ENCODE peak calls at places on chromosome 17, in nine cellular contexts. W is tibial nerve, A is ovary, Z is transverse colon, V is A549, J is H1, E is SK-N-SH, H is suprapubic skin, B is stomach. G is an unnamed sample.

GRCh38 chr17:70169707-70170597 is 620 bp downstream of the KCNJ2 start:
- DNase-seq in W (no peak), A (peak), Z (no peak), V (no peak), J (no peak), E (no peak), H (no peak), B (no peak), G (peak)

GRCh38 chr17:39563476-39563875 is 44.2 kb downstream of the NEUROD2 start:
- DNase-seq in W (no peak), A (no peak), Z (no peak), V (no peak), J (no peak), E (peak), H (no peak), B (no peak), G (no peak)

GRCh38 chr17:30958187-30958586 is 12.7 kb upstream of the RNF135 start:
- DNase-seq in W (no peak), A (no peak), Z (no peak), V (no peak), J (no peak), E (no peak), H (peak), B (no peak), G (no peak)

GRCh38 chr17:5355416-5356129 is 63.9 kb downstream of the NUP88 start:
- DNase-seq in W (no peak), A (no peak), Z (no peak), V (no peak), J (no peak), E (no peak), H (no peak), B (no peak), G (no peak)

GRCh38 chr17:69763503-69763902 is 311.5 kb upstream of the KCNJ16 start:
- DNase-seq in W (no peak), A (no peak), Z (no peak), V (no peak), J (no peak), E (no peak), H (no peak), B (no peak), G (no peak)

GRCh38 chr17:78828470-78829185 is 12.0 kb downstream of the USP36 start:
- DNase-seq in W (no peak), A (no peak), Z (no peak), V (peak), J (no peak), E (peak), H (no peak), B (no peak), G (peak)

GRCh38 chr17:70037498-70037897 is 37.5 kb upstream of the KCNJ16 start:
- DNase-seq in W (no peak), A (no peak), Z (no peak), V (no peak), J (no peak), E (no peak), H (no peak), B (no peak), G (no peak)

GRCh38 chr17:63716426-63716825 is 16.5 kb upstream of the LIMD2 start:
- DNase-seq in W (no peak), A (no peak), Z (no peak), V (no peak), J (no peak), E (no peak), H (no peak), B (no peak), G (no peak)

GRCh38 chr17:21353326-21354010 is 22.7 kb upstream of the KCNJ12 start:
- DNase-seq in W (no peak), A (no peak), Z (no peak), V (no peak), J (no peak), E (no peak), H (no peak), B (no peak), G (peak)

GRCh38 chr17:22694362-22695227 is 1002.3 kb downstream of the KCNJ18 start:
- DNase-seq in W (no peak), A (no peak), Z (no peak), V (peak), J (no peak), E (peak), H (no peak), B (no peak), G (no peak)

GRCh38 chr17:42438600-42439567 is 15.8 kb upstream of the CAVIN1 start:
- DNase-seq in W (no peak), A (no peak), Z (peak), V (no peak), J (no peak), E (no peak), H (peak), B (peak), G (no peak)

GRCh38 chr17:63150994-63151464 is 185.0 kb downstream of the TANC2 start:
- DNase-seq in W (no peak), A (peak), Z (no peak), V (no peak), J (no peak), E (peak), H (no peak), B (no peak), G (no peak)

GRCh38 chr17:61448042-61448441 is 4.2 kb upstream of the TBX4 start:
- DNase-seq in W (no peak), A (no peak), Z (no peak), V (no peak), J (no peak), E (no peak), H (no peak), B (no peak), G (no peak)

GRCh38 chr17:33370384-33370783 is 77.3 kb upstream of the ASIC2 start:
- DNase-seq in W (no peak), A (no peak), Z (no peak), V (no peak), J (no peak), E (no peak), H (no peak), B (no peak), G (no peak)

GRCh38 chr17:78921437-78921971 is 3.7 kb downstream of the TIMP2 start:
- DNase-seq in W (no peak), A (no peak), Z (no peak), V (no peak), J (no peak), E (peak), H (peak), B (no peak), G (peak)

GRCh38 chr17:21058098-21058893 is 15.5 kb upstream of the USP22 start:
- DNase-seq in W (no peak), A (no peak), Z (no peak), V (peak), J (no peak), E (no peak), H (no peak), B (no peak), G (no peak)

GRCh38 chr17:32596206-32596605 is 109.4 kb downstream of the CDK5R1 start:
- DNase-seq in W (no peak), A (no peak), Z (no peak), V (no peak), J (no peak), E (no peak), H (no peak), B (no peak), G (no peak)

GRCh38 chr17:79953335-79953734 is 82.3 kb downstream of the TBC1D16 start:
- DNase-seq in W (no peak), A (no peak), Z (no peak), V (no peak), J (no peak), E (no peak), H (no peak), B (no peak), G (no peak)

GRCh38 chr17:45234641-45235040 is 13.0 kb downstream of the FMNL1 start:
- DNase-seq in W (no peak), A (no peak), Z (no peak), V (peak), J (no peak), E (peak), H (no peak), B (no peak), G (no peak)

GRCh38 chr17:4072487-4073157 is 70.2 kb downstream of the ZZEF1 start:
- DNase-seq in W (no peak), A (no peak), Z (no peak), V (no peak), J (no peak), E (no peak), H (no peak), B (no peak), G (no peak)

GRCh38 chr17:68461122-68461539 is 3.8 kb upstream of the WIPI1 start:
- DNase-seq in W (no peak), A (no peak), Z (no peak), V (no peak), J (no peak), E (no peak), H (no peak), B (no peak), G (no peak)

GRCh38 chr17:2610640-2611175 is 17.3 kb downstream of the PAFAH1B1 start:
- DNase-seq in W (no peak), A (no peak), Z (no peak), V (no peak), J (no peak), E (no peak), H (no peak), B (no peak), G (no peak)

GRCh38 chr17:68184141-68184571 is 63.7 kb upstream of the AMZ2 start:
- DNase-seq in W (no peak), A (no peak), Z (no peak), V (no peak), J (no peak), E (no peak), H (no peak), B (no peak), G (no peak)

GRCh38 chr17:67050476-67051154 is 6.3 kb downstream of the CACNG1 start:
- DNase-seq in W (no peak), A (no peak), Z (no peak), V (no peak), J (no peak), E (no peak), H (no peak), B (no peak), G (no peak)

GRCh38 chr17:80512233-80512632 is 32.4 kb upstream of the RPTOR start:
- DNase-seq in W (no peak), A (no peak), Z (no peak), V (peak), J (no peak), E (no peak), H (peak), B (no peak), G (no peak)

GRCh38 chr17:48262982-48263586 is 155.5 kb downstream of the SNX11 start:
- DNase-seq in W (no peak), A (no peak), Z (no peak), V (peak), J (no peak), E (no peak), H (no peak), B (no peak), G (no peak)

GRCh38 chr17:38453951-38454421 is 25.7 kb downstream of the ARHGAP23 start:
- DNase-seq in W (no peak), A (peak), Z (no peak), V (peak), J (no peak), E (peak), H (peak), B (no peak), G (no peak)

GRCh38 chr17:78715000-78715771 is 66.9 kb downstream of the CYTH1 start:
- DNase-seq in W (no peak), A (no peak), Z (no peak), V (no peak), J (no peak), E (no peak), H (no peak), B (peak), G (no peak)

GRCh38 chr17:79323556-79323955 is 248.9 kb downstream of the ENGASE start:
- DNase-seq in W (no peak), A (no peak), Z (no peak), V (no peak), J (no peak), E (no peak), H (no peak), B (no peak), G (no peak)

GRCh38 chr17:17724307-17724921 is 43.2 kb downstream of the RAI1 start:
- DNase-seq in W (no peak), A (no peak), Z (no peak), V (no peak), J (no peak), E (peak), H (no peak), B (no peak), G (no peak)

GRCh38 chr17:7945651-7946050 is 13.6 kb downstream of the CNTROB start:
- DNase-seq in W (no peak), A (no peak), Z (no peak), V (no peak), J (no peak), E (no peak), H (no peak), B (no peak), G (no peak)

GRCh38 chr17:61678339-61678738 is 87.3 kb upstream of the NACA2 start:
- DNase-seq in W (no peak), A (no peak), Z (no peak), V (no peak), J (no peak), E (no peak), H (no peak), B (no peak), G (no peak)

GRCh38 chr17:81399481-81400153 is 4.4 kb downstream of the BAHCC1 start:
- DNase-seq in W (no peak), A (no peak), Z (no peak), V (peak), J (no peak), E (peak), H (no peak), B (no peak), G (no peak)

GRCh38 chr17:80565347-80566053 is 20.9 kb downstream of the RPTOR start:
- DNase-seq in W (no peak), A (no peak), Z (no peak), V (no peak), J (no peak), E (no peak), H (no peak), B (no peak), G (peak)

GRCh38 chr17:81329927-81330883 is 35.1 kb upstream of the SLC38A10 start:
- DNase-seq in W (no peak), A (no peak), Z (peak), V (peak), J (no peak), E (no peak), H (no peak), B (no peak), G (no peak)

DNA sequence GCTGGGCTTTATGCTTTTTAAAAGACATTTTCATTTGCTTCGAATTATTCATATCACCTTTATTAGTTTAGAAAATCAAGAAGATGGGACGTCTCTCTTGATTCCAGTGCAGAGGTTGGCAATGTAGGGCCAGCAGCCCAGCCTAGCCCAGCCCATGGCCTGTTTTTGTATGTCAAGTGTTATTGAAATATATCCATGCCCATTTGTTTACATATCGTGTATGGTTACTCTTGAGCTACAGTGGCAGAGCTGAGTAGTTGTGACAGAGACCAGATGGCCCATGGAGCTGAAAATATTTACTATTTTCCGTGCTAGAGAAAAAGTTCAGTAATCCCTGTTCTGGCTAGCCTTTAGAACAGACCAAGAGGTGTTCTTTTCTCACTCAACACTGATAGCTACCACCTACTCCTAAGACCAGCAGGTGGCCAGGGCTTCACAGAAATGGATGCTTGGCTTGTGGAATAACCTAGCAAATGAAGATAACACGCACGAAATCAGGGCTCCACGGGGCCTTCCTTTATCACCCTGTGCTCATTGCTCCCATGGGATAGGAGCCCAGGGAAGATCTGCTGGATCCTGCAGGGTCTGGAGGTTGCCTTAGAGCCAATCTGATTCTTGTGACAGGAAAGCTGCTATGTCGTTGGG is 123.2 kb upstream of the ANKFN1 start:
- DNase-seq in W (no peak), A (no peak), Z (no peak), V (no peak), J (no peak), E (no peak), H (no peak), B (no peak), G (no peak)
- TF ChIP-seq EP300 in W (no peak), A (no peak), Z (no peak), V (no peak), J (no peak), E (no peak), H (no peak), B (no peak), G (no peak)

DNA sequence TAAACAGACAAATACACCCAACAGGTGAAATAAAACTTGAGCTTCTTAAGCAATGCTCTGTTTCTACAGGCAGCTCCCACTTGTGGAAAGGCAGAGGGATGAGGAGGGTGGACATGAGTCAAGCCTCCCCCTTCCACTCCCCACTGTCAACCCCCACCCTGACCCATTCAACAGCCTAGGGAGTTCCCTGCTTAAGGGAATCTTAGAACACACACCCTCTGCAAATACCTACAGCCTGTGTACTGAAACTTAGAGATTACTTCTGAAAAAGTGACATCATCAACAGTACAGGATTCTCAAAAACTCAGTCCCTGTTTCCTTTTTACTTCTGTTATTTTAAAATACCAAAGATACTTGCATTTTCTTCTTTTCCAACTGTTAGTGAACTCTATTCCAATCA is 345.4 kb downstream of the SOX9 start:
- DNase-seq in W (no peak), A (no peak), Z (peak), V (peak), J (no peak), E (no peak), H (no peak), B (peak), G (no peak)
- H3K4me3 ChIP-seq in W (no peak), A (no peak), Z (no peak), V (peak), J (no peak), E (no peak), H (no peak), B (no peak), G (no peak)

GRCh38 chr17:19336938-19337711 is 25.4 kb downstream of the B9D1 start:
- DNase-seq in W (no peak), A (peak), Z (peak), V (peak), J (no peak), E (no peak), H (no peak), B (peak), G (peak)
- TF ChIP-seq EP300 in W (no peak), A (no peak), Z (no peak), V (no peak), J (no peak), E (no peak), H (no peak), B (no peak), G (no peak)

GRCh38 chr17:50319630-50320029 is 26.3 kb upstream of the XYLT2 start:
- DNase-seq in W (no peak), A (no peak), Z (no peak), V (no peak), J (no peak), E (no peak), H (no peak), B (no peak), G (no peak)

GRCh38 chr17:50326831-50327364 is 19.0 kb upstream of the XYLT2 start:
- DNase-seq in W (no peak), A (no peak), Z (no peak), V (no peak), J (no peak), E (no peak), H (no peak), B (no peak), G (no peak)

GRCh38 chr17:50325906-50326305 is 20.0 kb upstream of the XYLT2 start:
- DNase-seq in W (no peak), A (no peak), Z (no peak), V (no peak), J (no peak), E (no peak), H (no peak), B (no peak), G (no peak)

GRCh38 chr17:50322271-50322670 is 23.7 kb upstream of the XYLT2 start:
- DNase-seq in W (no peak), A (no peak), Z (no peak), V (no peak), J (no peak), E (peak), H (no peak), B (no peak), G (no peak)

GRCh38 chr17:50323060-50323459 is 22.9 kb upstream of the XYLT2 start:
- DNase-seq in W (no peak), A (no peak), Z (no peak), V (no peak), J (no peak), E (no peak), H (no peak), B (no peak), G (no peak)
- H3K4me3 ChIP-seq in W (no peak), A (no peak), Z (no peak), V (no peak), J (no peak), E (no peak), H (no peak), B (no peak), G (no peak)

GRCh38 chr17:50056217-50056960 is 479 bp downstream of the ITGA3 start:
- DNase-seq in W (no peak), A (peak), Z (peak), V (peak), J (no peak), E (peak), H (no peak), B (peak), G (peak)
- TF ChIP-seq EP300 in W (no peak), A (no peak), Z (no peak), V (no peak), J (no peak), E (no peak), H (no peak), B (no peak), G (no peak)

DNA sequence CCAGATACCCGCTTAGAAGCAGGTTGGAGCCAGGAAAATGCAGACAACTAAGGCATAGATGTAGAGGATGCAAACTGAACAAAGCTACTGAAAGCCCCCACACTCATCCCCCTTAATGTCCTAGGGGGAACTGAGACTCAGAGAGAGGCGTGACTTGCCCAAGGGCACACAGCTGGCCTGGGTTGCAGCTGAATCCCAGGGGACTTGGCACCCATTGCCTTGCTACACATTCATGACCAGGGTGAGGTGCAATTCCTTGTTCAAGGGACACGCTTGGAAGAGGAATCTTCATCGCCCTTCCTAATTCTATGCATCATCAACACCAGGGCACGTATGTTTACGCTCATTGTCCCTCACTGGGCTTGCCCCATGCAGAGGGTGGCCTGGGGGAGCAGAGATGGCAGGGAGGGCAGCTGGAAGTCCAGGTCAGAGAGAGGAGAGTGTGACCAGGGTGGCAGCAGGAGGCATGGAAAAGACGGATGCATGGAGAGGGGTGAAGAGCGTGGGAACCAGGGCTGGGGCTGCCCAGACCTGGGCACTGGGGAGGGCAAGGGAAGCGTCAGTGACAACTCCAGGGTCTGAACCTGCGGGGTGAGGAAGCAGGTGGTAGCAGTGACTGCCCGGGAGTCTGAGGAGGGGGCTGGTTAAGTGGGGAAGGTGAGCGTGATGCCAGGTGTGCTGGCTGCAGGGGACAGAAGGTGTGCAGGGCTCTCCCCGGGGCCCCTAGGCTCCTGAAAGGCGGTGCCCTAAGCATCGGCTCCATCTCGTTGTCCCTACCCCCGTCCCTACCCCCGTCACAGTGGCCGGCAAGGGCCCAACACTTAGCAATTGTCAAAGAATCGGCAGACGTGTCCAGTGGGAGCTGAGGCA is 267.1 kb upstream of the TNRC6C start:
- DNase-seq in W (no peak), A (no peak), Z (no peak), V (no peak), J (no peak), E (peak), H (no peak), B (no peak), G (no peak)
- H3K4me3 ChIP-seq in W (no peak), A (no peak), Z (no peak), V (no peak), J (no peak), E (no peak), H (no peak), B (no peak), G (no peak)

G was measured in sigmoid colon.